ENCODE peak calls at places on chromosome 7, in five cellular contexts. A is NCI-H748 treated with DMSO at 0.1 percent for 48 hours, Q is neural crest cell, M is SK-N-SH, T is GM18507. V is an unnamed sample.

GRCh38 chr7:138958026-138958956 is 22.9 kb downstream of the KIAA1549 start:
- DNase-seq in A (no peak), T (no peak), M (no peak), Q (no peak), V (no peak)

GRCh38 chr7:24573554-24574338 is 494 bp downstream of the PALS2 start:
- DNase-seq in A (peak; percentile 38), M (peak; percentile 88), T (no peak), Q (peak; percentile 56), V (peak; percentile 43)

GRCh38 chr7:81155654-81156373 is 237.0 kb upstream of the SEMA3C start:
- DNase-seq in A (no peak), T (no peak), Q (no peak), M (no peak), V (no peak)

GRCh38 chr7:111098011-111098925 is 7.3 kb downstream of the LRRN3 start:
- DNase-seq in Q (no peak), A (peak; percentile 36), T (no peak), M (no peak), V (no peak)

GRCh38 chr7:52992479-52993195 is 42.8 kb upstream of the POM121L12 start:
- DNase-seq in M (no peak), Q (no peak), A (no peak), T (no peak), V (no peak)

GRCh38 chr7:96484091-96484490 is 162.2 kb upstream of the SLC25A13 start:
- DNase-seq in M (no peak), Q (no peak), A (no peak), T (no peak), V (peak; percentile 14)

GRCh38 chr7:48182736-48183369 is 11.6 kb downstream of the ABCA13 start:
- DNase-seq in Q (no peak), M (no peak), T (no peak), A (no peak), V (no peak)

GRCh38 chr7:35630573-35630972 is 64.4 kb downstream of the HERPUD2 start:
- DNase-seq in T (no peak), M (no peak), A (no peak), Q (no peak), V (no peak)

GRCh38 chr7:125126376-125126775 is 196.8 kb upstream of the POT1 start:
- DNase-seq in A (no peak), T (no peak), M (no peak), Q (no peak), V (no peak)

GRCh38 chr7:17774701-17775288 is 165.5 kb downstream of the SNX13 start:
- DNase-seq in Q (no peak), M (no peak), A (no peak), T (no peak), V (no peak)

GRCh38 chr7:72405871-72406270 is 6.3 kb downstream of the CALN1 start:
- DNase-seq in Q (no peak), T (no peak), M (no peak), A (no peak), V (no peak)

GRCh38 chr7:45125193-45125904 is 13.9 kb upstream of the TBRG4 start:
- DNase-seq in T (no peak), A (no peak), Q (no peak), M (no peak), V (no peak)

GRCh38 chr7:5370454-5371353 is 52.9 kb downstream of the TNRC18 start:
- DNase-seq in T (no peak), A (no peak), M (no peak), Q (no peak), V (no peak)

GRCh38 chr7:84845971-84846370 is 340.9 kb downstream of the SEMA3D start:
- DNase-seq in A (no peak), M (no peak), Q (no peak), T (no peak), V (no peak)

GRCh38 chr7:140017034-140017433 is 45.7 kb downstream of the PARP12 start:
- DNase-seq in Q (no peak), M (no peak), A (no peak), T (no peak), V (no peak)

GRCh38 chr7:30224511-30225031 is 59.8 kb upstream of the ZNRF2 start:
- DNase-seq in A (no peak), M (no peak), T (no peak), Q (no peak), V (no peak)